ENCODE peak calls at places on chromosome X, in five cellular contexts. M is psoas muscle, U is AG04449, O is tibial nerve, S is SK-N-SH. G is an unnamed sample.

GRCh38 chrX:84477114-84477513 is 25.1 kb downstream of the HDX start:
- DNase-seq in M (no peak), U (no peak), O (no peak), S (no peak), G (no peak)

GRCh38 chrX:19824603-19825002 is 62.8 kb downstream of the SH3KBP1 start:
- DNase-seq in M (no peak), U (no peak), O (no peak), S (no peak), G (no peak)

GRCh38 chrX:8988456-8988855 is 45.5 kb downstream of the FAM9B start:
- DNase-seq in M (no peak), U (peak; percentile 1), O (no peak), S (no peak), G (peak; percentile 83)

GRCh38 chrX:148416931-148417330 is 83.5 kb upstream of the AFF2 start:
- DNase-seq in M (no peak), U (no peak), O (no peak), S (no peak), G (no peak)

GRCh38 chrX:41922125-41922521 is 1.2 kb downstream of the CASK start:
- DNase-seq in M (no peak), U (no peak), O (no peak), S (peak; percentile 27), G (no peak)

GRCh38 chrX:11629593-11630211 is 36.0 kb downstream of the ARHGAP6 start:
- DNase-seq in M (peak; percentile 51), U (peak; percentile 21), O (peak; percentile 11), S (no peak), G (peak; percentile 15)

GRCh38 chrX:130981836-130982235 is 76.3 kb upstream of the ARHGAP36 start:
- DNase-seq in M (no peak), U (no peak), O (no peak), S (no peak), G (no peak)

GRCh38 chrX:536616-537015 is 94.0 kb upstream of the SHOX start:
- DNase-seq in M (no peak), U (no peak), O (no peak), S (no peak), G (no peak)

GRCh38 chrX:137071596-137071995 is 37.8 kb upstream of the GPR101 start:
- DNase-seq in M (no peak), U (no peak), O (no peak), S (no peak), G (no peak)

GRCh38 chrX:21974011-21974385 is 33.5 kb downstream of the SMS start:
- DNase-seq in M (no peak), U (no peak), O (no peak), S (no peak), G (no peak)

GRCh38 chrX:46576458-46576857 is 2.9 kb downstream of the CHST7 start:
- DNase-seq in M (no peak), U (no peak), O (no peak), S (no peak), G (peak; percentile 18)

GRCh38 chrX:119573840-119574393 is 446 bp upstream of the UBE2A start:
- DNase-seq in M (peak; percentile 53), U (no peak), O (no peak), S (peak; percentile 72), G (no peak)

GRCh38 chrX:349196-349595 is 30.6 kb upstream of the GTPBP6 start:
- DNase-seq in M (peak; percentile 52), U (no peak), O (no peak), S (no peak), G (no peak)

GRCh38 chrX:64204252-64204651 is 1.3 kb downstream of the AMER1 start:
- DNase-seq in M (peak; percentile 69), U (no peak), O (peak; percentile 11), S (peak; percentile 60), G (no peak)

GRCh38 chrX:7586126-7586525 is 256.8 kb upstream of the VCX start:
- DNase-seq in M (no peak), U (peak; percentile 0), O (no peak), S (peak; percentile 20), G (no peak)

GRCh38 chrX:68114573-68115199 is 318.6 kb downstream of the OPHN1 start:
- DNase-seq in M (no peak), U (no peak), O (no peak), S (no peak), G (peak; percentile 18)

GRCh38 chrX:118259213-118259612 is 86.7 kb upstream of the WDR44 start:
- DNase-seq in M (no peak), U (no peak), O (no peak), S (no peak), G (no peak)

GRCh38 chrX:68420559-68420958 is 12.7 kb downstream of the OPHN1 start:
- DNase-seq in M (no peak), U (no peak), O (no peak), S (no peak), G (no peak)

GRCh38 chrX:119186763-119187162 is 49.3 kb upstream of the PGRMC1 start:
- DNase-seq in M (no peak), U (no peak), O (no peak), S (no peak), G (no peak)

GRCh38 chrX:129540725-129541184 is 696 bp downstream of the OCRL start:
- DNase-seq in M (peak; percentile 51), U (no peak), O (no peak), S (no peak), G (peak; percentile 19)

GRCh38 chrX:1384738-1385250 is 7.1 kb downstream of the SLC25A6 start:
- DNase-seq in M (no peak), U (no peak), O (no peak), S (peak; percentile 21), G (peak; percentile 72)

GRCh38 chrX:134891652-134892051 is 99.1 kb upstream of the SMIM10 start:
- DNase-seq in M (no peak), U (no peak), O (no peak), S (no peak), G (no peak)

GRCh38 chrX:29044802-29045201 is 457.6 kb downstream of the IL1RAPL1 start:
- DNase-seq in M (no peak), U (no peak), O (no peak), S (no peak), G (no peak)

GRCh38 chrX:30892591-30892990 is 3.5 kb upstream of the TAB3 start:
- DNase-seq in M (no peak), U (no peak), O (no peak), S (no peak), G (no peak)

GRCh38 chrX:20263474-20263873 is 3.2 kb downstream of the RPS6KA3 start:
- DNase-seq in M (no peak), U (no peak), O (no peak), S (no peak), G (no peak)

GRCh38 chrX:133563705-133564104 is 148.4 kb upstream of the GPC4 start:
- DNase-seq in M (no peak), U (no peak), O (no peak), S (no peak), G (no peak)

GRCh38 chrX:133561251-133561650 is 146.0 kb upstream of the GPC4 start:
- DNase-seq in M (no peak), U (no peak), O (no peak), S (no peak), G (no peak)

GRCh38 chrX:133555796-133556458 is 140.6 kb upstream of the GPC4 start:
- DNase-seq in M (no peak), U (no peak), O (no peak), S (no peak), G (no peak)

DNA sequence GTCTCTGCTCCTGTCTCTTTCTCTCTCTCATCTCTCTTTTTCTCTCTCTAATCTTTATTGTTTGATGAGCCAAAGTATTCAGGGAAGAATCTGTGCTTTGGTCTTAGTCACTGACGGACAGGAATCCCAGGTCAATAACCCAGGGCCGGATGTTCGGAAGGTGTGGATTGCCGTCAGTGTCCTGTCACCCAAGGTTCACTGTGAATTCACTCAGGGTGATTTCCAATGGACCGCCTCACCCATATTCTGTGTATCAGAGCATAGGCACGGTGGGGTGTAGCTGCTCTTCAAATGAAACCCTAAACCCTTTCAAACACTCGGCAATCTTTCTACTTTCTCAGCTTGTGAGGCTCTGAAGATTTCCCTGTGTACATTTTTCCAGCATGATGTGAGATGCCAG is 144.6 kb upstream of the GPC4 start:
- DNase-seq in M (no peak), U (no peak), O (no peak), S (no peak), G (no peak)
- TF ChIP-seq CTCF in M (no peak), U (no peak), O (no peak), S (no peak), G (no peak)

DNA sequence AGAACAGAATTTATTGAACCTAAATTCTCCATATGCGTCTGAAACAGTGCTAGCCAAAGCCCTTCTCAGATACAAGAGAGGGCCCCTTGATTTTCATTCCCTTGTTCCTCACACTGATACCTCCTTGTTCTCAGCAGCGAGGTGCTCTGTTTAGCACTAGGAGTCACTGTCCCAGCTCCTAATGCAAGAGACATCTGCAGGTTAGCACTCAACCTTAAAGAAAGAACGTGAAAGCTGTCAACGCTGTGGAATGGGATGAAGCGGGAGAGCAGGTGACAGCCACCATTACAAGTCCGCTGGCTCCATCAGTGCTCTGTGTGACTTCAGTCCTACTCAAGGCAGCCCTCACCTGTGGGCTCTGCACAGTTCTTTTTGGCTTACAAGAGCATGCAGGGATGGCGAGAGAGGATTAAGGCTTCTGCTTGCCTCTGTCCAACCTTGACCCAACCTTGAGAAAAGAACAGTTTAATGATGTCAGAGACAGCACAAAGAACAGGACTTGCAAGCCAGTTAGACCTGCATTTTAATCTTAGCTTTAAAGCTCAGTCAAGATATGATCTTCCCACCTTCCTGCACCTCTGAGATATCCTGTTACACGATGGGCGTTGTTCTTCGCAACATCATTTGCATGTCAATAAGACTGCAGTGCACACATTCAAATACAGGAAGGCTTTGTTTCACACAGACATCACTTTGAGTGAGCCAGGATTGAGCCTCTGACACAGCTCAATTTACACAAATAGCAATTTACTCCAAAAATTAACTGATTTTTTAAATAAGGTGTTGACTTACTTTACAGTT is 95.1 kb downstream of the ARSF start:
- DNase-seq in M (no peak), U (no peak), O (no peak), S (no peak), G (no peak)
- TF ChIP-seq CTCF in M (no peak), U (no peak), O (no peak), S (no peak), G (no peak)

DNA sequence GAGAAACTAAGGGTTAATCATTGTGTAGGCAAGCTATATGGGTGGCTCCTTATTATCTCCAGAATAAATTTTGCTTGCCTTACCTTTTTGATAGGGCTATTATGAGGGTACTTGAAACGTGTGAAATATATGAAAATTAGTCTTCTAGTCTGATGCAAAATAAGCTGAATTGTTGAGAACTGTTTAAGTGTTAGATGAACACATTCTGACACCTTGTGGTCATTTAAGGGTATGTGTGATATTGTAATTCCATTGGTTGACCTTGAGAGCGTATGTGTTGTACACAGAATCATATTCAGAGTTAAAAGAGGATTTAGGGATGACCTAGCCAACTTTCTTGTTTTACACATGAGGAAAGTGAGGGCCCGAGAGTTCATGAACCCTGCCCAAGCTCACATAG is 44.6 kb upstream of the LINC00632 start:
- DNase-seq in M (no peak), U (no peak), O (no peak), S (peak; percentile 7), G (no peak)
- TF ChIP-seq CTCF in M (peak; percentile 23), U (no peak), O (peak; percentile 13), S (peak; percentile 48), G (no peak)

DNA sequence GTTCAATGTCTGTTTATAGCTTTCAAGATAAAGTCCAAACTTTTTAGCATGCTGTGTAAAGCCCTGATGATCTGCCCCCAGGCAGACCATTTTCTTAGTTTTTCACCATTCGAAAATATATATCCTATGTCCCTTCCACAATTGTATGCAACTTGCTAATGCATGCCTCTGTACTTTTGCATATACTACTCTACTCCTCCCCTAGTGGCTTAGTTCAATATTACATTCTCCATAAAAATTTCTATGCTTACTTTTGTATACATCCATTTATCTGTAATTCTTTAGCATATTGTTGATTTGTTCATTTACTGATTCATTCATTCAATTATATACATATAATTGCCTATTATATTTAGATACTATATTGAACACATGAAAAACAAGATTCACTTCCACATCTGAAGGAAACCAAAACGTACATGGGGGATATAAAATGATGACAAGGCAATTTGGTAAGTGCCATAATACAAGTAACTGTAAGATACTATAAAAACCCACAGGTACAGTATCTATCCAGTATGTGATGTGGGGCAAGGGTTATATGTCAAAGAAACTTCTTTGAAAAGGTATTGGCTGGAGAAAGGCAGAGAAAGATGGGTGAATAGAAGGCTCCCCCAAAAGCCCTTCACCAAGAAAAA is 902.5 kb downstream of the FAM133A start:
- DNase-seq in M (no peak), U (no peak), O (no peak), S (peak; percentile 2), G (no peak)
- TF ChIP-seq CTCF in M (no peak), U (no peak), O (peak; percentile 11), S (peak; percentile 56), G (no peak)

G was measured in lower leg skin.